ENCODE peak calls at places on chromosomes 6 and 20, in nine cellular contexts. S is GM12865, F is cardiac fibroblast, H is progenitor cell of endocrine pancreas, R is GM10248, K is WTC11, N is endothelial cell, Z is tibial nerve, Y is B cell. O is an unnamed sample.
A peak's percentile ranks its signal among the peaks of the same experiment; 100 is the strongest.

GRCh38 chr6:160004419-160005160 is 35.7 kb downstream of the IGF2R start:
- DNase-seq in S (no peak), F (no peak), H (no peak), R (no peak), K (no peak), N (no peak), Z (no peak), Y (no peak), O (no peak)

GRCh38 chr20:22752324-22752723 is 168.0 kb upstream of the FOXA2 start:
- DNase-seq in S (no peak), F (no peak), H (no peak), R (no peak), K (no peak), N (no peak), Z (no peak), Y (no peak), O (no peak)

GRCh38 chr6:16991981-16992629 is 109.7 kb upstream of the STMND1 start:
- DNase-seq in S (no peak), F (no peak), H (no peak), R (no peak), K (no peak), N (no peak), Z (no peak), Y (no peak), O (no peak)

GRCh38 chr6:81933648-81934047 is 181.2 kb upstream of the TENT5A start:
- DNase-seq in S (no peak), F (no peak), H (no peak), R (no peak), K (no peak), N (no peak), Z (no peak), Y (no peak), O (no peak)

GRCh38 chr20:43909720-43910119 is 4.9 kb upstream of the TOX2 start:
- DNase-seq in S (peak; percentile 24), F (no peak), H (no peak), R (peak; percentile 44), K (no peak), N (no peak), Z (no peak), Y (no peak), O (no peak)

GRCh38 chr6:155495011-155495768 is 39.6 kb upstream of the NOX3 start:
- DNase-seq in S (no peak), F (peak; percentile 96), H (no peak), R (no peak), K (peak; percentile 66), N (peak; percentile 25), Z (peak; percentile 23), Y (no peak), O (no peak)

GRCh38 chr20:7196481-7196880 is 429.0 kb downstream of the BMP2 start:
- DNase-seq in S (no peak), F (no peak), H (no peak), R (no peak), K (no peak), N (no peak), Z (no peak), Y (no peak), O (no peak)

GRCh38 chr20:19775353-19776201 is 17.5 kb downstream of the RIN2 start:
- DNase-seq in S (no peak), F (no peak), H (no peak), R (no peak), K (no peak), N (no peak), Z (no peak), Y (no peak), O (no peak)

GRCh38 chr20:14925286-14925685 is 587.9 kb upstream of the FLRT3 start:
- DNase-seq in S (no peak), F (peak; percentile 14), H (no peak), R (no peak), K (no peak), N (no peak), Z (no peak), Y (no peak), O (no peak)

GRCh38 chr6:34129753-34130152 is 16.1 kb downstream of the GRM4 start:
- DNase-seq in S (no peak), F (no peak), H (no peak), R (no peak), K (no peak), N (no peak), Z (no peak), Y (no peak), O (no peak)

GRCh38 chr6:155264704-155265320 is 999 bp downstream of the CLDN20 start:
- DNase-seq in S (no peak), F (no peak), H (no peak), R (no peak), K (no peak), N (no peak), Z (no peak), Y (no peak), O (no peak)

GRCh38 chr20:35303735-35304431 is 11.7 kb upstream of the FAM83C start:
- DNase-seq in S (peak; percentile 93), F (peak; percentile 93), H (peak; percentile 72), R (peak; percentile 88), K (peak; percentile 94), N (peak; percentile 86), Z (peak; percentile 65), Y (peak; percentile 86), O (peak; percentile 94)

DNA sequence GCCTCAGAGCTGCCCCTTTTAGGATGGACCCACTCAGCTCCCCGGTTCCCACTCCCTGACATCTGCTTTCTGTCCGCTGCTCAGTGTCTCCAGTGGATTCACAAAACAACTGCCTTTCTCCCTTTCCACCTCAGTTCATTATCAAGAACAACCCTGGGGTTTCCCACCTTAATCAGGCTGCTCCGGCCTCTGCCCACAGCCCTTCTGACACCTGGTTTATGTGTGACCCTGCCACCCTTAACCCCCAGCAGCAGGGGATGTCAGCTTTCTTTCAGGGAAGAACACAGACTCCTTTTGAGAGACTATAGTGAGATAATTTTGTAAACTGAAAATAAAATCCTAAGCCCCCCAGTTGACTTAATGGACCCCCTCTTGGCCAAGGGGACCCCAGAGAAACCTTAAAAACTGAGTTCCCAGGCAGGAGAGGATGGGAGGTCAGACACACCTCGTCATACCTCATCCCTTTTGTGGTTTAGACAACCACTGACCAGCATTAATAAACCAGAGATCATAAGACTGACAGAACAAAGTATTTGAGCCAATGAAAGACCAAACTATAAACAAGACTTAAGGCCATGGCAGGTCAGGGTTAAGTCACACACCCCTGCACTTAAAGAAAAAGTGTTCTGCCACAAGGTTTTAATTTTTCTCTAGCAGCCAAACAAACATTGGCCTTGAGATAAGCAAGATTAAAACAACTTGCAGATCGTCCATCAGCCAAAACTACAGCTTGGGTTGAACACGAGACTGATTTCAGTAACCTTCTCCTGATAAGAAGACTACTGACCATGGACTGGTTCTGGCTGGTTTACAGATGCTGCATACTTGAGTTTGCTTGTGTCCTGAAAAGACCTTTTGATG is 42.4 kb upstream of the DDR1 start:
- DNase-seq in S (no peak), F (peak; percentile 90), H (no peak), R (no peak), K (no peak), N (no peak), Z (no peak), Y (no peak), O (no peak)
- TF ChIP-seq CTCF in S (no peak), F (no peak), H (no peak), R (no peak), K (no peak), N (no peak), Z (no peak), Y (no peak), O (no peak)

GRCh38 chr6:35948725-35949124 is 27.8 kb upstream of the SRPK1 start:
- DNase-seq in S (peak; percentile 19), F (peak; percentile 42), H (no peak), R (no peak), K (peak; percentile 49), N (peak; percentile 16), Z (no peak), Y (no peak), O (peak; percentile 21)
- TF ChIP-seq CTCF in S (peak; percentile 25), F (peak; percentile 44), H (peak; percentile 11), R (no peak), K (no peak), N (no peak), Z (no peak), Y (no peak), O (no peak)

DNA sequence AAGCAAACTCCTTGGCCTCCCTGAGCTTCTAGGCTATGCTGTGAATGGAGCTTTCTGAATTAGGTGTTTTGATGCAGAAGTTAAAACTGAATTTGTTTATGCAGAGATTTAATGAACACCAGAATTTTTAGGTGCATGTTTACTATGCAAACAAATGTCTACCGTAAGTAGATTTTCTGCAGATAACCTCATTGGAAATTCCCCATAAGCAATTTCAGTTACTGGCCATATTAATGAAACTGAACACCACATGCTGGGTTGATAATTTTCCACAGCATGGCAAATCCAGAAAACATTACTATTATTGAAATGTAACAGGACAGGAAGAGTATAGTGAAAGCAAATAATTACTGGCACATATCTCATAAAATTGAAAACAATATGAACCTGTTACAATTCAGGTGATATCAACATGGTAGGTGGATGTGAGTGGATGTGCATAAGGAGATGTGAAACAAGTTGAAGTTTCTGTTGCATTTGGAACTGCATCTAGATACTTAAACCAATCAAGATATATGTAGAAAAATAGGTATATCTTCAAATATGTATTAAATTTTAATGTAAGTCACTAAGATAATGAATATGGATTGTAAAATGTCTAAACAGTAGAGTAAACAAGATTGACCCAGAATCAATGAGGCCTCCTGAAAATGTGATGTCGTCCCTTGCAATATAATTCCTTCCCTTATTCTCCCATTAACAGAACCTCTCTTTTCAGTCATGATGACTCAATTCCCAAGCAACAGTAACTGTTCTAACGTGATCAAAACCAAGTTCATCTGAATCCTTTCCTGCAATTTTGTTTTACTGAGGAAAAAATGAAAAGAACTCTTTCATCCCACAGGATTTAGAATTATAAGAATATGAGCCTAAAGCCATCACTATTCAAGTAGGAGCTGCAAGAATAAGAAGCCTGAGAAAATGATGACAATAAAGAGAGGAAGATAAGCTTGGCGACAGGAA is 11.0 kb downstream of the PTCHD4 start:
- DNase-seq in S (no peak), F (no peak), H (no peak), R (no peak), K (no peak), N (no peak), Z (no peak), Y (no peak), O (no peak)
- TF ChIP-seq CTCF in S (no peak), F (no peak), H (no peak), R (no peak), K (no peak), N (no peak), Z (no peak), Y (no peak), O (no peak)

GRCh38 chr20:62536731-62537401 is 61.1 kb upstream of the GATA5 start:
- DNase-seq in S (no peak), F (no peak), H (no peak), R (no peak), K (no peak), N (no peak), Z (no peak), Y (no peak), O (no peak)

GRCh38 chr20:62539646-62540045 is 63.9 kb upstream of the GATA5 start:
- DNase-seq in S (no peak), F (no peak), H (no peak), R (no peak), K (no peak), N (no peak), Z (no peak), Y (no peak), O (no peak)

GRCh38 chr20:62535964-62536363 is 60.2 kb upstream of the GATA5 start:
- DNase-seq in S (no peak), F (no peak), H (no peak), R (no peak), K (no peak), N (no peak), Z (no peak), Y (no peak), O (no peak)

GRCh38 chr20:62539208-62539607 is 63.4 kb upstream of the GATA5 start:
- DNase-seq in S (no peak), F (no peak), H (no peak), R (no peak), K (no peak), N (no peak), Z (no peak), Y (no peak), O (no peak)

GRCh38 chr20:62537649-62538292 is 62.0 kb upstream of the GATA5 start:
- DNase-seq in S (no peak), F (no peak), H (no peak), R (no peak), K (peak; percentile 48), N (no peak), Z (no peak), Y (no peak), O (no peak)
- TF ChIP-seq CTCF in S (no peak), F (no peak), H (no peak), R (no peak), K (no peak), N (no peak), Z (no peak), Y (no peak), O (no peak)